ENCODE peak calls at places on chromosomes 7 and 10, in ten cellular contexts. V is A549; K is posterior cingulate gyrus; Q is CD8-positive, alpha-beta memory T cell; S is GM04504; J is GM03348; C is right atrium auricular region; X is Daoy; E is Calu3; R is stimulated activated CD8-positive, alpha-beta memory T cell treated with anti-CD3 and anti-CD28 coated beads, Interleukin-4, amount 100 ng/mL, for 1 hour. N is an unnamed sample.

GRCh38 chr10:29618341-29619171 is 16.2 kb downstream of the SVIL start:
- DNase-seq in C (peak; percentile 64), E (peak; percentile 81), S (no peak), X (peak; percentile 53), K (no peak), R (no peak), Q (no peak), J (no peak), V (no peak), N (no peak)

GRCh38 chr7:105648561-105649401 is 67.5 kb upstream of the EFCAB10 start:
- DNase-seq in X (peak; percentile 64), S (no peak), C (no peak), V (peak; percentile 73), E (peak; percentile 55), R (no peak), Q (no peak), K (no peak), J (no peak), N (no peak)

GRCh38 chr7:128003787-128004186 is 27.4 kb downstream of the LRRC4 start:
- DNase-seq in R (no peak), X (no peak), C (no peak), Q (no peak), V (no peak), E (no peak), S (no peak), J (no peak), K (no peak), N (no peak)

GRCh38 chr7:139542308-139543151 is 19.0 kb downstream of the CLEC2L start:
- DNase-seq in C (no peak), S (no peak), Q (no peak), K (no peak), V (no peak), E (no peak), J (no peak), X (no peak), R (no peak), N (no peak)

GRCh38 chr7:73463260-73463659 is 29.7 kb downstream of the FZD9 start:
- DNase-seq in X (no peak), K (no peak), C (no peak), E (no peak), V (no peak), R (no peak), J (no peak), Q (no peak), S (no peak), N (no peak)

GRCh38 chr7:140230517-140230861 is 53.7 kb upstream of the KDM7A start:
- DNase-seq in X (peak; percentile 15), J (peak; percentile 72), Q (peak; percentile 81), S (no peak), R (peak; percentile 55), C (no peak), E (peak; percentile 22), V (no peak), K (no peak), N (no peak)

GRCh38 chr10:119567978-119568377 is 25.5 kb upstream of the RGS10 start:
- DNase-seq in J (no peak), K (no peak), Q (no peak), X (no peak), V (no peak), R (no peak), E (no peak), C (no peak), S (no peak), N (no peak)

GRCh38 chr7:128422856-128423255 is 13.1 kb upstream of the IMPDH1 start:
- DNase-seq in C (no peak), V (no peak), Q (peak; percentile 53), J (no peak), E (no peak), X (no peak), K (no peak), S (no peak), R (no peak), N (no peak)

GRCh38 chr10:113131611-113132330 is 181.7 kb downstream of the TCF7L2 start:
- DNase-seq in E (no peak), S (peak; percentile 85), C (no peak), V (no peak), X (no peak), J (peak; percentile 83), K (no peak), Q (no peak), R (no peak), N (peak; percentile 71)

GRCh38 chr10:6579904-6580278 is at the start of gene PRKCQ:
- DNase-seq in Q (no peak), K (no peak), R (no peak), C (no peak), J (no peak), V (peak; percentile 26), X (peak; percentile 57), E (no peak), S (no peak), N (no peak)

GRCh38 chr7:93515144-93515543 is 59.4 kb downstream of the CALCR start:
- DNase-seq in X (peak; percentile 2), V (no peak), R (no peak), J (no peak), Q (no peak), E (no peak), S (no peak), C (no peak), K (no peak), N (no peak)

GRCh38 chr7:22043367-22043766 is 97.7 kb upstream of the CDCA7L start:
- DNase-seq in C (no peak), J (no peak), R (no peak), X (no peak), V (no peak), S (no peak), Q (no peak), E (no peak), K (no peak), N (no peak)

GRCh38 chr10:6144609-6145413 is 56.0 kb downstream of the RBM17 start:
- DNase-seq in J (peak; percentile 93), E (peak; percentile 85), K (peak; percentile 72), V (peak; percentile 73), S (peak; percentile 55), X (peak; percentile 89), Q (peak; percentile 85), C (peak; percentile 92), R (peak; percentile 77), N (peak; percentile 93)

GRCh38 chr10:63064706-63065105 is 68.4 kb upstream of the NRBF2 start:
- DNase-seq in R (no peak), X (no peak), J (no peak), K (no peak), C (no peak), E (no peak), V (no peak), Q (no peak), S (no peak), N (no peak)

GRCh38 chr10:10804061-10804460 is 213.6 kb upstream of the CELF2 start:
- DNase-seq in Q (no peak), K (no peak), J (no peak), V (no peak), S (no peak), E (no peak), X (no peak), R (no peak), C (no peak), N (no peak)

GRCh38 chr10:112226439-112227248 is 43.1 kb upstream of the GPAM start:
- DNase-seq in J (no peak), X (no peak), C (no peak), E (no peak), Q (no peak), S (no peak), K (no peak), R (no peak), V (no peak), N (no peak)

GRCh38 chr7:135083005-135083404 is 64.9 kb upstream of the TMEM140 start:
- DNase-seq in C (no peak), E (no peak), J (no peak), X (no peak), S (no peak), Q (no peak), K (no peak), V (no peak), R (no peak), N (no peak)

GRCh38 chr7:22675917-22676343 is 51.1 kb upstream of the IL6 start:
- DNase-seq in Q (peak; percentile 27), K (no peak), X (peak; percentile 77), E (no peak), J (no peak), R (no peak), C (no peak), S (no peak), V (no peak), N (no peak)

N was measured in AG08396.